ENCODE peak calls at places on chromosome 22, in nine cellular contexts. Z is astrocyte of the cerebellum, T is mammary epithelial cell, F is sigmoid colon, H is endothelial cell, L is cardiac fibroblast, Y is brain microvascular endothelial cell, K is prostate gland, W is HCT116. B is an unnamed sample.

GRCh38 chr22:26681395-26681821 is 24.0 kb downstream of the MIAT start:
- DNase-seq in H (peak), W (no peak), F (no peak), Y (peak), Z (peak), L (peak), K (no peak), T (no peak), B (no peak)

GRCh38 chr22:33350961-33351360 is 292.8 kb upstream of the SYN3 start:
- DNase-seq in Z (no peak), F (no peak), H (no peak), T (peak), Y (no peak), L (no peak), W (no peak), K (no peak), B (no peak)

GRCh38 chr22:48492371-48493320 is 1335.0 kb downstream of the BRD1 start:
- DNase-seq in H (peak), W (peak), L (peak), Z (peak), Y (peak), F (peak), K (peak), T (peak), B (peak)

GRCh38 chr22:35524966-35525686 is 15.5 kb upstream of the RASD2 start:
- DNase-seq in K (no peak), Y (no peak), T (no peak), Z (no peak), L (no peak), F (peak), W (no peak), H (no peak), B (no peak)

GRCh38 chr22:35734517-35734827 is 16.8 kb downstream of the APOL5 start:
- DNase-seq in Y (no peak), L (no peak), H (no peak), Z (no peak), W (no peak), K (no peak), T (no peak), F (no peak), B (no peak)

GRCh38 chr22:46737105-46737975 is 712 bp downstream of the CERK start:
- DNase-seq in H (peak), K (no peak), L (peak), Z (no peak), W (no peak), Y (no peak), F (no peak), T (no peak), B (peak)

GRCh38 chr22:43157874-43158546 is 6.7 kb downstream of the TSPO start:
- DNase-seq in W (no peak), H (no peak), F (no peak), Z (no peak), Y (no peak), T (no peak), K (no peak), L (no peak), B (no peak)

GRCh38 chr22:42716649-42717127 is 4.0 kb downstream of the A4GALT start:
- DNase-seq in W (no peak), K (no peak), F (no peak), T (no peak), Z (no peak), Y (no peak), L (no peak), H (no peak), B (no peak)

GRCh38 chr22:31250740-31251330 is 38.7 kb downstream of the LIMK2 start:
- DNase-seq in H (no peak), F (no peak), T (peak), L (no peak), Z (no peak), K (peak), Y (no peak), W (no peak), B (no peak)

GRCh38 chr22:38872831-38873248 is 824 bp upstream of the CBX6 start:
- DNase-seq in L (peak), H (peak), F (peak), Y (no peak), T (no peak), Z (no peak), W (no peak), K (peak), B (no peak)

GRCh38 chr22:38614331-38615122 is 41.7 kb downstream of the FAM227A start:
- DNase-seq in H (no peak), T (no peak), Z (no peak), L (no peak), K (peak), W (no peak), F (no peak), Y (peak), B (no peak)

GRCh38 chr22:28574159-28574788 is 105.4 kb downstream of the TTC28 start:
- DNase-seq in T (no peak), F (no peak), Y (no peak), L (no peak), H (no peak), Z (no peak), W (no peak), K (no peak), B (no peak)

GRCh38 chr22:19597399-19597735 is 73.2 kb upstream of the CLDN5 start:
- DNase-seq in Y (no peak), W (no peak), K (no peak), Z (no peak), T (no peak), L (no peak), F (no peak), H (no peak), B (no peak)

GRCh38 chr22:45934659-45935341 is 42.2 kb downstream of the WNT7B start:
- DNase-seq in F (no peak), L (peak), H (no peak), Z (peak), K (no peak), T (peak), W (peak), Y (peak), B (no peak)

GRCh38 chr22:19816372-19817119 is 38.1 kb downstream of the GNB1L start:
- DNase-seq in Y (no peak), Z (no peak), F (no peak), T (no peak), L (no peak), K (no peak), H (no peak), W (no peak), B (no peak)

GRCh38 chr22:46929689-46930225 is 167.3 kb downstream of the TBC1D22A start:
- DNase-seq in F (no peak), L (no peak), T (no peak), Y (no peak), H (no peak), Z (no peak), K (no peak), W (no peak), B (no peak)

GRCh38 chr22:44448271-44448780 is 49.7 kb downstream of the RTL6 start:
- DNase-seq in H (no peak), Y (peak), F (peak), Z (peak), K (peak), W (no peak), L (peak), T (peak), B (no peak)

GRCh38 chr22:47278655-47279054 is 516.2 kb downstream of the TBC1D22A start:
- DNase-seq in W (no peak), T (no peak), H (no peak), K (no peak), F (peak), Z (no peak), L (no peak), Y (no peak), B (no peak)

GRCh38 chr22:19488884-19489843 is 9.4 kb downstream of the CDC45 start:
- DNase-seq in F (no peak), H (no peak), Y (peak), Z (no peak), T (no peak), K (no peak), W (no peak), L (peak), B (no peak)

GRCh38 chr22:18035740-18036139 is 11.4 kb upstream of the MICAL3 start:
- DNase-seq in T (peak), W (peak), F (no peak), H (no peak), K (no peak), Y (no peak), L (peak), Z (no peak), B (no peak)

GRCh38 chr22:47328550-47329243 is 566.2 kb downstream of the TBC1D22A start:
- DNase-seq in T (peak), H (no peak), K (no peak), W (peak), Y (peak), F (no peak), Z (peak), L (peak), B (no peak)

GRCh38 chr22:50571264-50572175 is 6.7 kb downstream of the CPT1B start:
- DNase-seq in K (no peak), W (no peak), F (no peak), H (no peak), T (no peak), L (no peak), Z (no peak), Y (no peak), B (no peak)

GRCh38 chr22:38272373-38273134 is at the start of gene TMEM184B:
- DNase-seq in W (peak), H (peak), Y (no peak), L (peak), T (peak), F (peak), Z (no peak), K (peak), B (peak)

GRCh38 chr22:22226448-22227187 is 18.0 kb upstream of the VPREB1 start:
- DNase-seq in K (no peak), H (no peak), T (no peak), Z (no peak), L (no peak), W (no peak), Y (no peak), F (no peak), B (no peak)

GRCh38 chr22:19289475-19290161 is 1.9 kb downstream of the CLTCL1 start:
- DNase-seq in L (peak), W (no peak), T (peak), K (no peak), Y (peak), Z (peak), H (no peak), F (no peak), B (no peak)

GRCh38 chr22:46150615-46151423 is 493 bp downstream of the PPARA start:
- DNase-seq in K (peak), Z (no peak), Y (no peak), T (peak), L (peak), F (peak), W (no peak), H (peak), B (peak)

GRCh38 chr22:35887296-35887875 is 141.2 kb downstream of the RBFOX2 start:
- DNase-seq in F (no peak), L (no peak), Z (no peak), T (no peak), K (no peak), W (no peak), H (no peak), Y (no peak), B (no peak)

GRCh38 chr22:18147791-18148507 is 2.0 kb upstream of the USP18 start:
- DNase-seq in T (no peak), K (no peak), H (no peak), W (no peak), L (no peak), Y (no peak), F (no peak), Z (no peak), B (no peak)

GRCh38 chr22:21837184-21837979 is 30.1 kb downstream of the MAPK1 start:
- DNase-seq in Y (peak), Z (peak), T (peak), W (peak), L (peak), F (no peak), K (no peak), H (peak), B (no peak)

GRCh38 chr22:38347944-38348750 is 30.9 kb upstream of the CSNK1E start:
- DNase-seq in L (no peak), T (peak), H (no peak), K (no peak), F (peak), Y (no peak), W (no peak), Z (no peak), B (no peak)

GRCh38 chr22:17772963-17773605 is 1.2 kb downstream of the BID start:
- DNase-seq in Z (no peak), H (no peak), F (peak), Y (no peak), L (peak), T (peak), W (no peak), K (no peak), B (no peak)

GRCh38 chr22:46109474-46110003 is 40.8 kb upstream of the PPARA start:
- DNase-seq in Z (no peak), L (no peak), F (no peak), W (no peak), Y (no peak), K (no peak), H (no peak), T (no peak), B (no peak)

GRCh38 chr22:17493384-17493981 is 69.8 kb upstream of the SLC25A18 start:
- DNase-seq in Y (no peak), L (no peak), F (peak), H (no peak), T (no peak), Z (no peak), W (no peak), K (no peak), B (no peak)

GRCh38 chr22:43110444-43110926 is at the start of gene BIK:
- DNase-seq in Z (no peak), T (peak), Y (no peak), F (no peak), H (peak), L (peak), K (peak), W (no peak), B (no peak)

DNA sequence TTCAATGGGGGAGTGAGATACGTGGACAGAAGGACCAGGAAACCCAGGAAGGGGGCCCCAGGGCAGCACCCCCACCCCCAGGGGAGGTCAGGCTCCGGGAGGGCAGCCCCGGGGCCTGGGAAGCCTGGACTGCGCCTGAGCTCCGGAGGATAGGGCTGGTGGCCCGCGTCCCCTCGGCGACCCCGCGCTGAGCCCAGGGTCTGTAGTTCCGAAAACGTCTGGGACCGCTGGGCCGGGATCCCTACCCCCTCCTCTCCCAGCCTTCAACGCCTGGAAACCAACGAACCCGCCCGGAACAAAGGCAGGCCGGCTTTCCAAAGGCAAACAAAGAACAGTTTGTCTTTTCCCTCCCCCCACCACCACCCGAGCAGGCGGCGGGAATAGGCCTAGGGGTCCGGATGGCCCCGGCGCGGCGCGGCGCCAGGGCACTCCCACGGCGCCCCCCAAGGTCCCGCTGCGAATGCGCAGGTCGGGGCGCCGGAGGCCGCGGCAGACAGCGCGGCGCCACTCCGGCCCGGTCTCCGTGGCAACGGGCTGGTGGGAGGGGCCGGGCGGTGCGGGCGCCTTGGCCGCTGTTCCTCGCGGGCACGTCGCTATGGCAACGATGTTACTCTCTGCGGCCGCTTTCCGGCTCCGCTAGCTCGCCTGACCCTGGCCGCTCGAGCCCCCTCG is 58.5 kb downstream of the IGLL1 start:
- DNase-seq in W (peak), H (peak), T (peak), K (peak), L (peak), Y (peak), Z (peak), F (peak), B (peak)
- TF ChIP-seq CTCF in W (no peak), H (no peak), T (no peak), K (peak), L (no peak), Y (no peak), Z (no peak), F (no peak), B (peak)

GRCh38 chr22:40898850-40899357 is 37.0 kb upstream of the DNAJB7 start:
- DNase-seq in F (no peak), Z (peak), K (no peak), T (peak), W (peak), H (no peak), Y (peak), L (peak), B (no peak)
- TF ChIP-seq CTCF in F (peak), Z (peak), K (peak), T (peak), W (peak), H (no peak), Y (peak), L (peak), B (peak)

DNA sequence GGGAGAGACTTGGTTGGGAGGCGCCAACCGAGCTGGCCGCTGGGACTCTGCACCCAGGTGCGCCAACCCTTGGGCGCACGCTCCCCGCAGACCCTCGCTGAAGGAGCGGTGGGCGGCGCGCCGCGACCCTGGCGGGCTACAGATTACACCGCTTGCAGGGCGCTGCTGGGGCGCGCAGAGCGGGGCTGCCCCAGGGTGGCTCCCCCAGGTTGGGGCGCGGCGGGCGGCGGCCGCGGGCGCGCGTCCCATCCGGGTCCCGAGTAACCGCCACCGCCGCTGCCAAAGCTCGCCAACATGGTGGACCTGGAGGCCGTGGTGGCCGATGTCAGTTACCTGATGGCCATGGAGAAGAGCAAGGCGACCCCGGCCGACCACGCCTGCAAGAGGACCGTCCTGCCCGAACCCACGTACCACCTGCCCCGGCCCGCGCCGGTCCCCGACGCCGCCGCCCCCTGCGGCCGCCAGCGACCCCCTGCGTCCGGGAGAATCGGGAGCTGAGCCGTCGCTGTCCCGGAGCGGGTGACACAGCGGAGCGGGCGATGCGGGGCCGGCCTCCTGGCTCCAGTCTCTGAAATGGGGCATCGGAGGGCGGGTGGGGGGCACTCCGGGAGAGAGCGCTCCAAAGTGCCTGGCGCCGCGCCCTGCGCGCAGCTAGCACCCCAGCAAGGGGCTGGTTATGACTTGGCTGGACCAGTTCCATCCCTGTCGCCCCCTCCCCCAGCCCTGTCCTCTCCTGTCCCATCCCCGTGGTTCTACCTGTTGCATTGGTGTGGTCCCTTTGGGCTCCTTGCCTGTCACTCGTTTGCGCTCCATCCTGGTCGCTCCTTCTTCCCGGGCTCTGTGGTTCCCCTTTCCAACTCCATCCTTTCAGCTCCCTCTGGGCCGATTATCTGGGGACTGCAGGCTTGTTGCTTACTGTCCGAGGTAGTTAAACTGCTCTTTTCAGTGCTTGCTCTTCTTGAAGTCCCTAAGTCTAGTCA is 143.3 kb upstream of the GRK3 start:
- DNase-seq in L (peak), K (no peak), H (peak), F (no peak), Z (no peak), T (no peak), Y (no peak), W (no peak), B (no peak)
- TF ChIP-seq CTCF in L (no peak), K (no peak), H (no peak), F (no peak), Z (peak), T (no peak), Y (peak), W (no peak), B (no peak)

GRCh38 chr22:36918730-36919129 is 5.3 kb downstream of the CSF2RB start:
- DNase-seq in Z (no peak), W (no peak), K (no peak), Y (no peak), H (no peak), L (no peak), T (no peak), F (no peak), B (no peak)
- TF ChIP-seq CTCF in Z (no peak), W (no peak), K (no peak), Y (no peak), H (no peak), L (no peak), T (no peak), F (no peak), B (no peak)